ENCODE peak calls at places on chromosomes 6 and 20, in nine cellular contexts. W is uterus, N is astrocyte of the spinal cord, S is ovary, P is B cell, G is WTC11, F is GM20000, Y is kidney, K is MM.1S. X is an unnamed sample.

GRCh38 chr20:58788896-58789295 is 61.8 kb downstream of the GNAS-AS1 start:
- DNase-seq in W (no peak), N (no peak), S (no peak), P (no peak), G (no peak), F (no peak), Y (peak), K (no peak), X (no peak)

GRCh38 chr6:41257369-41258195 is 28.9 kb downstream of the TREM1 start:
- DNase-seq in W (peak), N (peak), S (peak), P (no peak), G (no peak), F (no peak), Y (no peak), K (no peak), X (no peak)

GRCh38 chr6:106070626-106071025 is 15.5 kb upstream of the PRDM1 start:
- DNase-seq in W (no peak), N (no peak), S (no peak), P (no peak), G (no peak), F (no peak), Y (no peak), K (no peak), X (no peak)

GRCh38 chr20:25321991-25322390 is 68.6 kb downstream of the ABHD12 start:
- DNase-seq in W (no peak), N (no peak), S (no peak), P (no peak), G (no peak), F (no peak), Y (no peak), K (no peak), X (no peak)

GRCh38 chr20:58048096-58048702 is 180.3 kb downstream of the ANKRD60 start:
- DNase-seq in W (no peak), N (peak), S (no peak), P (no peak), G (peak), F (no peak), Y (no peak), K (peak), X (peak)

GRCh38 chr6:3229566-3230274 is 2.3 kb upstream of the TUBB2B start:
- DNase-seq in W (no peak), N (no peak), S (no peak), P (no peak), G (peak), F (peak), Y (no peak), K (peak), X (peak)

GRCh38 chr20:46681032-46681854 is 8.0 kb downstream of the TP53RK start:
- DNase-seq in W (peak), N (peak), S (peak), P (peak), G (peak), F (peak), Y (no peak), K (peak), X (peak)

GRCh38 chr6:111759836-111760785 is 113.1 kb downstream of the FYN start:
- DNase-seq in W (no peak), N (peak), S (no peak), P (no peak), G (no peak), F (no peak), Y (no peak), K (no peak), X (peak)

GRCh38 chr20:584375-585301 is 25.5 kb downstream of the TCF15 start:
- DNase-seq in W (no peak), N (no peak), S (no peak), P (no peak), G (no peak), F (no peak), Y (no peak), K (peak), X (peak)

GRCh38 chr6:169224185-169224695 is 29.4 kb downstream of the THBS2 start:
- DNase-seq in W (peak), N (no peak), S (peak), P (no peak), G (no peak), F (no peak), Y (peak), K (no peak), X (no peak)

GRCh38 chr20:18984238-18985200 is 170.9 kb downstream of the SCP2D1 start:
- DNase-seq in W (peak), N (no peak), S (peak), P (no peak), G (no peak), F (peak), Y (no peak), K (no peak), X (no peak)

GRCh38 chr20:58352454-58352853 is 36.6 kb upstream of the VAPB start:
- DNase-seq in W (no peak), N (no peak), S (no peak), P (no peak), G (no peak), F (no peak), Y (no peak), K (no peak), X (peak)

GRCh38 chr6:31128093-31128676 is 7.9 kb upstream of the CDSN start:
- DNase-seq in W (peak), N (peak), S (peak), P (peak), G (peak), F (peak), Y (no peak), K (peak), X (peak)

GRCh38 chr6:17902953-17903352 is 84.5 kb downstream of the KIF13A start:
- DNase-seq in W (no peak), N (no peak), S (no peak), P (no peak), G (no peak), F (no peak), Y (no peak), K (no peak), X (no peak)

GRCh38 chr6:105136433-105137350 is 43.1 kb downstream of the POPDC3 start:
- DNase-seq in W (peak), N (peak), S (peak), P (no peak), G (peak), F (peak), Y (peak), K (peak), X (peak)

GRCh38 chr20:40564997-40565680 is 123.9 kb downstream of the MAFB start:
- DNase-seq in W (peak), N (peak), S (no peak), P (no peak), G (no peak), F (no peak), Y (no peak), K (no peak), X (no peak)

GRCh38 chr6:33668914-33669313 is 42.6 kb downstream of the UQCC2 start:
- DNase-seq in W (no peak), N (no peak), S (no peak), P (peak), G (no peak), F (no peak), Y (no peak), K (no peak), X (peak)

GRCh38 chr6:142306736-142307135 is 4.9 kb downstream of the ADGRG6 start:
- DNase-seq in W (no peak), N (no peak), S (no peak), P (no peak), G (no peak), F (no peak), Y (no peak), K (no peak), X (no peak)

GRCh38 chr6:34288581-34288980 is 39.8 kb upstream of the SMIM29 start:
- DNase-seq in W (no peak), N (no peak), S (no peak), P (no peak), G (no peak), F (peak), Y (no peak), K (peak), X (peak)

GRCh38 chr6:119312875-119313338 is 36.7 kb downstream of the MAN1A1 start:
- DNase-seq in W (no peak), N (no peak), S (no peak), P (no peak), G (no peak), F (no peak), Y (no peak), K (no peak), X (peak)

GRCh38 chr6:125294036-125294435 is 7.7 kb downstream of the HDDC2 start:
- DNase-seq in W (no peak), N (no peak), S (no peak), P (no peak), G (no peak), F (no peak), Y (no peak), K (no peak), X (no peak)

GRCh38 chr20:1474817-1475603 is 8.4 kb upstream of the NSFL1C start:
- DNase-seq in W (no peak), N (no peak), S (no peak), P (no peak), G (no peak), F (no peak), Y (no peak), K (peak), X (peak)

GRCh38 chr6:40349092-40349491 is 238.1 kb downstream of the LRFN2 start:
- DNase-seq in W (peak), N (no peak), S (no peak), P (no peak), G (no peak), F (no peak), Y (no peak), K (no peak), X (no peak)

GRCh38 chr20:52974155-52974554 is 2.0 kb downstream of the TSHZ2 start:
- DNase-seq in W (no peak), N (no peak), S (peak), P (no peak), G (no peak), F (no peak), Y (no peak), K (no peak), X (peak)

GRCh38 chr6:24240380-24240779 is 114.4 kb downstream of the NRSN1 start:
- DNase-seq in W (no peak), N (no peak), S (no peak), P (no peak), G (no peak), F (no peak), Y (no peak), K (no peak), X (no peak)

GRCh38 chr6:36631326-36632046 is 37.3 kb downstream of the SRSF3 start:
- DNase-seq in W (no peak), N (no peak), S (no peak), P (no peak), G (no peak), F (no peak), Y (no peak), K (no peak), X (no peak)

GRCh38 chr6:1145756-1146218 is 166.1 kb upstream of the FOXQ1 start:
- DNase-seq in W (no peak), N (no peak), S (no peak), P (no peak), G (no peak), F (no peak), Y (no peak), K (no peak), X (no peak)

GRCh38 chr6:134551245-134551960 is 233.5 kb upstream of the SGK1 start:
- DNase-seq in W (no peak), N (peak), S (no peak), P (no peak), G (no peak), F (no peak), Y (no peak), K (no peak), X (no peak)

GRCh38 chr20:62376112-62377063 is 9.3 kb upstream of the LAMA5 start:
- DNase-seq in W (peak), N (no peak), S (peak), P (no peak), G (peak), F (no peak), Y (no peak), K (no peak), X (no peak)

GRCh38 chr6:28969129-28969528 is 36.0 kb downstream of the ZNF311 start:
- DNase-seq in W (no peak), N (no peak), S (no peak), P (no peak), G (peak), F (no peak), Y (no peak), K (no peak), X (no peak)

GRCh38 chr6:167331565-167331964 is 6.7 kb downstream of the TTLL2 start:
- DNase-seq in W (no peak), N (no peak), S (no peak), P (no peak), G (no peak), F (no peak), Y (no peak), K (no peak), X (no peak)

GRCh38 chr6:159100789-159101182 is 56.0 kb upstream of the TAGAP start:
- DNase-seq in W (no peak), N (no peak), S (no peak), P (no peak), G (no peak), F (no peak), Y (no peak), K (no peak), X (peak)

GRCh38 chr6:31378062-31378720 is 21.2 kb upstream of the HLA-B start:
- DNase-seq in W (no peak), N (no peak), S (no peak), P (no peak), G (no peak), F (no peak), Y (no peak), K (no peak), X (no peak)

GRCh38 chr6:14147891-14148290 is 30.3 kb downstream of the CD83 start:
- DNase-seq in W (no peak), N (no peak), S (no peak), P (no peak), G (no peak), F (no peak), Y (no peak), K (no peak), X (no peak)

GRCh38 chr6:158972241-158973233 is 27.5 kb downstream of the RSPH3 start:
- DNase-seq in W (no peak), N (peak), S (no peak), P (no peak), G (no peak), F (peak), Y (no peak), K (peak), X (no peak)

GRCh38 chr20:36793294-36794115 is 19.9 kb upstream of the DSN1 start:
- DNase-seq in W (no peak), N (no peak), S (no peak), P (no peak), G (no peak), F (no peak), Y (peak), K (no peak), X (no peak)

GRCh38 chr6:21383499-21384085 is 210.0 kb upstream of the SOX4 start:
- DNase-seq in W (no peak), N (no peak), S (no peak), P (no peak), G (no peak), F (no peak), Y (no peak), K (no peak), X (no peak)

GRCh38 chr20:35011589-35012226 is 56.0 kb downstream of the MYH7B start:
- DNase-seq in W (no peak), N (no peak), S (no peak), P (no peak), G (no peak), F (no peak), Y (no peak), K (no peak), X (no peak)

DNA sequence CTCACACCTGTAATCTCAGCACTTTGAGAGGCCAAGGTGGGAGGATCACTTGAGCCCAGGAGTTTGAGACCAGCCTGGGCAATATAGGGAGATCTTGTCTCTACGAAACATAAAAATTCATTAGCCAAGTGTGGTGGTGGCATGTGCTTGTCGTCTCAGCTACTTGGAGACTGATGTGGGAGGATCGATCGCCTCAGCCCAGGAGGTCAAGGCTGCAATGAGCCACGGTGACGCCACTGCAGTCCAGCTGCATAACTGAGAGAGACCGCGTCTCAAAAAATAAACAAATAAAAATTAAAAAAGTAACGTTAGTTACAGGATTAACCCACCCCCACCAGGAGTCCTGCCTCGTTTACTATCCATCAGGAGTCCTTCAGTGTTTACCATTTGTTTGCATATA is 345.1 kb downstream of the BTBD3 start:
- DNase-seq in W (no peak), N (no peak), S (no peak), P (no peak), G (no peak), F (no peak), Y (no peak), K (no peak), X (no peak)
- TF ChIP-seq CTCF in W (no peak), N (no peak), S (no peak), P (no peak), G (no peak), F (no peak), Y (no peak), K (no peak), X (no peak)

GRCh38 chr20:16666272-16666671 is 63.6 kb upstream of the SNRPB2 start:
- DNase-seq in W (no peak), N (no peak), S (no peak), P (no peak), G (no peak), F (no peak), Y (no peak), K (no peak), X (no peak)
- TF ChIP-seq CTCF in W (no peak), N (no peak), S (no peak), P (no peak), G (no peak), F (no peak), Y (no peak), K (peak), X (no peak)

GRCh38 chr6:70901324-70901723 is 55.5 kb downstream of the B3GAT2 start:
- DNase-seq in W (no peak), N (no peak), S (no peak), P (no peak), G (no peak), F (no peak), Y (no peak), K (no peak), X (no peak)
- TF ChIP-seq CTCF in W (no peak), N (peak), S (no peak), P (peak), G (no peak), F (no peak), Y (no peak), K (peak), X (no peak)

DNA sequence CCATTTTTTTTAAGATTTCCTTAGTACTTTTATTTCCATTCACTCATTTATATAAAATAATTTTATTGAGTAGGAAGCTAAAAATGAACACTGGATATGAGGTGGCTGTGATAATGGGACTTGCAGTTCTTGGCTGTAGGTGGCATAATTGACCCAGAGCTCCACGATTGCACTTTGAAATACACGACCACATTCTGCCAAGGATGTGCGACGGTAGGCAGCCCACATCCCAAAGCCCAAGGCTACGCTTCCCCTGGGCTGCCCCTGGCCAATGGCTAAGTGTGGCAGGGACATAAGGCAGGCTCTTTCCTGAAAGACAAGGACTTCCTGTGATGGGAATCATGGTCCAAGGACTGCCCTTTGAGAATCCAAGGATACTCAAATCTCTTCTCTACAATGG is 43.7 kb upstream of the ADTRP start:
- DNase-seq in W (no peak), N (no peak), S (no peak), P (no peak), G (no peak), F (no peak), Y (no peak), K (no peak), X (peak)
- TF ChIP-seq CTCF in W (no peak), N (no peak), S (no peak), P (peak), G (no peak), F (no peak), Y (no peak), K (no peak), X (no peak)

GRCh38 chr6:162906479-162906878 is 178.7 kb downstream of the PACRG start:
- DNase-seq in W (no peak), N (no peak), S (no peak), P (no peak), G (no peak), F (no peak), Y (no peak), K (no peak), X (no peak)
- TF ChIP-seq CTCF in W (no peak), N (no peak), S (no peak), P (no peak), G (no peak), F (no peak), Y (no peak), K (no peak), X (no peak)

GRCh38 chr6:39100358-39100757 is 14.6 kb downstream of the SAYSD1 start:
- DNase-seq in W (no peak), N (no peak), S (no peak), P (no peak), G (no peak), F (no peak), Y (no peak), K (no peak), X (peak)

GRCh38 chr6:39102821-39103136 is 12.2 kb downstream of the SAYSD1 start:
- DNase-seq in W (no peak), N (no peak), S (no peak), P (no peak), G (no peak), F (no peak), Y (no peak), K (no peak), X (no peak)

GRCh38 chr6:39107034-39107433 is 8.0 kb downstream of the SAYSD1 start:
- DNase-seq in W (no peak), N (no peak), S (no peak), P (no peak), G (no peak), F (no peak), Y (no peak), K (no peak), X (no peak)

GRCh38 chr6:39104528-39104927 is 10.5 kb downstream of the SAYSD1 start:
- DNase-seq in W (no peak), N (no peak), S (no peak), P (no peak), G (no peak), F (no peak), Y (no peak), K (no peak), X (no peak)

GRCh38 chr6:39102024-39102820 is 12.8 kb downstream of the SAYSD1 start:
- DNase-seq in W (no peak), N (peak), S (no peak), P (no peak), G (peak), F (peak), Y (no peak), K (no peak), X (peak)
- TF ChIP-seq CTCF in W (no peak), N (peak), S (no peak), P (peak), G (peak), F (peak), Y (no peak), K (no peak), X (peak)

DNA sequence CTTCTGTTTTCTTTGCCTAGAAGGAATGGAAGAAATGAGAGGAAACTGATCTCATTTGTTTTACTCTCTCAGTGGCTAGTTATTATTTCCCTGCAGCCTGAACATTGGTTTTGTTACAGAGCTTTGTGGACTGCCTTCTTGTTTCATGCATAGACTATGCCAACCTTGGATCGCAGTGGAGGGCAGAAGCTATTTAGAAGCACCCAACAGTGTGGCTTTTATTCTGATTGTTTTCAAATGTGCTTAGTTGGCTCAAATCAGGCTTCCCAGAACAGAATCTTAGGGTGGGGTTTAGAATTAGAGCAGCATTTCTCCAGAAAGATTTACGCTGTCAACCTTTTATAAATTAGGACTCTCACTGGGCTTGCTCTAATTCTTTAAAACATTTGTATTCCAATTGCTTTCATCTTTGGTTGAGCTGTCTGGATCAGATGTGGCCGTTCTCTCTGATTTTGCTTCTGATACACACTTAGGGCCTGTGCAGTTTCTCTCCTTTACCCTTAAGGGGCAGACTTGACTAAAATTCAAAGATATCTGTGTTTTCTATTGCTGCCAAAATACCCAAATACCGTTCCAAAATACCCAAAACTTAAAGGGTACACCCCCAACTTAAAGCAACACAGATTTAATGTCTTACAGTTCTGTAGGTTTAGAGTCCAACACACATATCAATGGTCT is 210.3 kb downstream of the BCKDHB start:
- DNase-seq in W (no peak), N (no peak), S (no peak), P (no peak), G (no peak), F (no peak), Y (no peak), K (no peak), X (no peak)
- TF ChIP-seq CTCF in W (no peak), N (peak), S (no peak), P (no peak), G (no peak), F (no peak), Y (no peak), K (no peak), X (no peak)

X was measured in activated CD8-positive, alpha-beta T cell treated with anti-CD3 and anti-CD28 coated beads for 36 hours.